ENCODE peak calls at places on chromosomes 7 and 10, in nine cellular contexts. U, Y, G, Q, F, Z, P, A and E are unnamed samples.

GRCh38 chr10:85139124-85139523 is 810.7 kb downstream of the CCSER2 start:
- DNase-seq in A (no peak), Z (no peak), U (no peak), F (no peak), P (no peak), Y (no peak), G (no peak), Q (no peak), E (no peak)

GRCh38 chr7:452791-453455 is 66.7 kb downstream of the PDGFA start:
- DNase-seq in Y (no peak), G (no peak), Q (no peak), P (no peak), F (no peak), Z (no peak), A (no peak), U (no peak), E (no peak)

GRCh38 chr7:151773795-151774194 is 103.1 kb downstream of the PRKAG2 start:
- DNase-seq in G (no peak), Y (no peak), U (no peak), Z (no peak), P (no peak), F (no peak), A (no peak), Q (no peak), E (no peak)

GRCh38 chr7:2460641-2461040 is 15.6 kb downstream of the GRIFIN start:
- DNase-seq in Z (no peak), F (no peak), P (no peak), Y (no peak), U (no peak), G (no peak), Q (no peak), A (no peak), E (no peak)

GRCh38 chr10:62076872-62077271 is 175.4 kb downstream of the ARID5B start:
- DNase-seq in Q (peak), A (peak), G (peak), Y (no peak), P (no peak), U (no peak), Z (no peak), F (no peak), E (no peak)

GRCh38 chr7:78734626-78735025 is 718.8 kb downstream of the MAGI2 start:
- DNase-seq in U (no peak), P (no peak), Q (no peak), F (no peak), Z (no peak), G (no peak), Y (no peak), A (no peak), E (no peak)

GRCh38 chr10:128000660-128001059 is 93.8 kb downstream of the PTPRE start:
- DNase-seq in A (peak), Q (no peak), P (no peak), U (peak), Y (no peak), F (no peak), Z (no peak), G (peak), E (no peak)

GRCh38 chr10:107442035-107442505 is 277.6 kb upstream of the SORCS1 start:
- DNase-seq in Q (no peak), F (no peak), P (no peak), G (peak), U (no peak), Y (no peak), Z (no peak), A (peak), E (no peak)

GRCh38 chr10:23694446-23694920 is 255.6 kb downstream of the OTUD1 start:
- DNase-seq in A (no peak), Q (no peak), G (peak), P (no peak), U (no peak), Y (no peak), Z (no peak), F (peak), E (no peak)